ENCODE peak calls at places on chromosomes 11 and 22, in five cellular contexts. T is NCI-H748 treated with DMSO at 0.1 percent for 48 hours, A is RCC 7860, C is T-cell, V is NCI-H345. Z is an unnamed sample.

GRCh38 chr22:48491451-48491941 is 1336.2 kb downstream of the BRD1 start:
- DNase-seq in T (peak; percentile 28), A (no peak), C (no peak), V (no peak), Z (no peak)

GRCh38 chr22:31449521-31449920 is 40.1 kb downstream of the EIF4ENIF1 start:
- DNase-seq in T (no peak), A (no peak), C (no peak), V (no peak), Z (no peak)

GRCh38 chr22:49206281-49206680 is 621.4 kb downstream of the BRD1 start:
- DNase-seq in T (no peak), A (no peak), C (no peak), V (no peak), Z (no peak)

GRCh38 chr22:27836181-27836580 is 34.6 kb upstream of the MN1 start:
- DNase-seq in T (no peak), A (no peak), C (no peak), V (no peak), Z (no peak)

GRCh38 chr11:63682045-63682915 is 980 bp downstream of the RTN3 start:
- DNase-seq in T (peak; percentile 38), A (no peak), C (no peak), V (peak; percentile 50), Z (no peak)

GRCh38 chr11:40722179-40722795 is 737.2 kb downstream of the LRRC4C start:
- DNase-seq in T (peak; percentile 0), A (no peak), C (no peak), V (no peak), Z (peak; percentile 30)

GRCh38 chr22:19998991-19999820 is 17.4 kb downstream of the ARVCF start:
- DNase-seq in T (no peak), A (no peak), C (no peak), V (no peak), Z (no peak)

GRCh38 chr22:25655536-25655935 is 86.5 kb upstream of the MYO18B start:
- DNase-seq in T (no peak), A (no peak), C (no peak), V (no peak), Z (no peak)

GRCh38 chr22:44147821-44148574 is 32.7 kb upstream of the PARVG start:
- DNase-seq in T (no peak), A (no peak), C (no peak), V (no peak), Z (peak; percentile 45)

GRCh38 chr11:111225871-111226270 is 19.7 kb upstream of the POU2AF2 start:
- DNase-seq in T (no peak), A (no peak), C (no peak), V (no peak), Z (no peak)

Z was measured in renal cortical epithelial cell.